ENCODE peak calls at places on chromosome 6, in five cellular contexts. Z is brain microvascular endothelial cell; D is CD4-positive, alpha-beta memory T cell; T is RWPE1; B is thyroid gland. F is an unnamed sample.

GRCh38 chr6:159555082-159555481 is 138.0 kb downstream of the SOD2 start:
- DNase-seq in Z (no peak), D (no peak), T (no peak), B (no peak), F (no peak)

GRCh38 chr6:15474196-15474595 is 188.6 kb downstream of the DTNBP1 start:
- DNase-seq in Z (no peak), D (no peak), T (no peak), B (no peak), F (no peak)

GRCh38 chr6:21914121-21914973 is 320.8 kb downstream of the SOX4 start:
- DNase-seq in Z (peak), D (no peak), T (no peak), B (peak), F (no peak)

GRCh38 chr6:33907227-33907626 is 103.4 kb upstream of the MLN start:
- DNase-seq in Z (no peak), D (no peak), T (no peak), B (no peak), F (no peak)

GRCh38 chr6:126118058-126118759 is 131.9 kb downstream of the TRMT11 start:
- DNase-seq in Z (peak), D (no peak), T (no peak), B (no peak), F (no peak)

GRCh38 chr6:52233975-52234823 is 10.1 kb downstream of the IL17F start:
- DNase-seq in Z (peak), D (no peak), T (peak), B (peak), F (no peak)

GRCh38 chr6:108578595-108579038 is 17.9 kb downstream of the FOXO3 start:
- DNase-seq in Z (peak), D (no peak), T (no peak), B (no peak), F (no peak)

GRCh38 chr6:56944651-56945050 is 10.3 kb upstream of the BEND6 start:
- DNase-seq in Z (no peak), D (no peak), T (no peak), B (no peak), F (no peak)

GRCh38 chr6:39892490-39893129 is 41.7 kb downstream of the MOCS1 start:
- DNase-seq in Z (peak), D (no peak), T (peak), B (peak), F (no peak)

GRCh38 chr6:41051873-41052272 is 1.1 kb upstream of the APOBEC2 start:
- DNase-seq in Z (no peak), D (no peak), T (no peak), B (no peak), F (no peak)

GRCh38 chr6:14231546-14232280 is 114.1 kb downstream of the CD83 start:
- DNase-seq in Z (peak), D (no peak), T (no peak), B (peak), F (no peak)

GRCh38 chr6:157952751-157953479 is 28.7 kb upstream of the SYNJ2 start:
- DNase-seq in Z (no peak), D (no peak), T (no peak), B (peak), F (no peak)

GRCh38 chr6:41965429-41966213 is 24.0 kb upstream of the CCND3 start:
- DNase-seq in Z (no peak), D (no peak), T (no peak), B (no peak), F (no peak)

GRCh38 chr6:4506806-4507205 is 269.4 kb upstream of the CDYL start:
- DNase-seq in Z (no peak), D (no peak), T (no peak), B (no peak), F (no peak)

GRCh38 chr6:31139599-31139998 is 733 bp upstream of the PSORS1C2 start:
- DNase-seq in Z (no peak), D (no peak), T (no peak), B (no peak), F (no peak)

DNA sequence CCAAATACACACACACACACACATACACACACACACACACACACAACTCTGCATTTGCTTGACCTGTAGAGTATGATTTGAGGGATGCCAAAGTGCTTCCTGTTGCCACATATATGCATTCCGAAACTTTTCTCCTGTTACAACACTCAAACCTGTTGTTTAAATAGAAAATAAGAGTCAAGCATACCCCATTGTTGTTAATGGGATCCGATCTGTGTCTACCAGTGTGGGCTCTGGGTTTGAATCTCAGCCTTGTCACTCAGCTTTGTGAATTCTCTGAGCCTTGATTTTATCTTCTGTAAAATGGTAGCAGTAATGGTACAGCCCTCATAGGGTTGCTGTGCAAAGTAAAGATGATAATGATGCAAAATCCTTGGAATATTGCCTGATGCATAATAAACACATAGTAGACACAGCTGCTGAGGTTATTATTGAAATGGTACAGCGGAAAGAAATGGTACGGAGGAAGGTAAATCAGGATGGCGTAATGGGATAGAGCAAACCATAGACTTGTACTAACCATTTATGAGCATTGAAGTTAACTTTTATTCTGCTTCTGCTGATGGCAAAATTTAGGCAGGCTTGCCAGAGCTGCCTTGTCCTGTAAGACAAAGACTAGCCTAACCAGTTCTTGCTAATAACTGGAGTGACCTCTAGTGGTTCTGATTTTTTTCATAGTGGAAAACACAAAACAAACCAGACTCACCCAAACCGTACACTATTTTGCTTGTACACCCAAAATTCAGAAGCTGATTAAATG is 113.4 kb upstream of the PHACTR1 start:
- DNase-seq in Z (peak), D (no peak), T (peak), B (peak), F (no peak)
- H3K27ac ChIP-seq in Z (no peak), D (no peak), T (no peak), B (no peak), F (no peak)

DNA sequence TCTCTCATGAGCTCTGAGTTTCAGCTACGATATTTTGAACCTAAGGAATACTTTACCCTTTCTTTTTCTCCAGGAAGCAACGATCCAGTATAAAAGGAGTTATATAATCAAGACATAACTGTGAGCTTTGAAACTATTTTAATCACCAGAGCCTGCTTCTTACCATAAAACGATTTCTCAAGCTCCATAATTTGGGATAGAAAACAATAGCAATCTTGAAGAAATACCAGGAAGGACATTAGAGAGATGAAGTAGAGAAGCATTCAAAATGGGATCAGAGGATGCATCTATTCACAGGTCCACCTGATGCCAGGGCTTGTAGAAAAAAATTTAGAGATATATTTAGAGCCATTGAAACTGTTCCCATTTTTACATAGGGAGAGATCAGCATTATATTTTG is 135.9 kb downstream of the FUT9 start:
- DNase-seq in Z (no peak), D (no peak), T (no peak), B (no peak), F (no peak)
- H3K27ac ChIP-seq in Z (no peak), D (no peak), T (no peak), B (no peak), F (no peak)

DNA sequence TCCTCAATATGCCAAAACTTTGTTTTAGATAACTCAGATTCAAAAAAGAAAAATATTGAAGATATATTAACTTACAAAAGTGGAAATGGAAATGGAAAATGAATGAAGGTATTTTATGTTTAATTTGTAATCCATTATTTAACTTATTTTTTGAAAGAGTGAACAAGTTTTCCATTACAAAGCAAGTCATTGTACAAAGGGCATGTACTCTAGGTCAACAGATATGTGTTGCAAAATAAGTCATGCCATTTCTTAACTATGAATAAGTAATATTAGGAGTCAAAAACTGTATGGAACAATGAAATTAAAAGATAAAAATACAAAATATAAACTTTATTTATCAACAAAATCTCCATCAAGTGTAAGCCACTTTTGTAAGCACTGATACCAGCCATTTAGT is 25.9 kb upstream of the DEFB113 start:
- DNase-seq in Z (no peak), D (no peak), T (no peak), B (no peak), F (no peak)
- H3K27ac ChIP-seq in Z (no peak), D (no peak), T (no peak), B (no peak), F (no peak)

DNA sequence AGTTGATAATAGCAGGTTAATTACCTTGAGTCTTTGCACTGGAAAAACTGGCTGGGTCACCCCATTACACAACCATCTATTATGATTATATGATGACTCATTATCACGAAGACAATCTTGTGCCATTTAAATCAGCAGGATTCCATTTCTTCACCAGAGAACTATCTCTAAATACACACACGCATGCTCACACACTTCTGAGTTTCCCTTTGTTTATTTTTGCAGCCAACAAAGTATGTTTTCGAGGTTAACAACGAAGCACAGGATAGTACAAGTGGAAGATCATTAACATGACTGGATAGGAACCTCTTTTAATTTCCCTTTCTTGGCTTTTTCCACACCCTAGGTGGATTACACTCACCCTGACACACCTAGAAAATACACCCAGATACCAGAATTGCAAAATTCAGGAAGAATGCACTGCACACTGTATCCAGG is 18.9 kb downstream of the PERP start:
- DNase-seq in Z (peak), D (no peak), T (peak), B (peak), F (no peak)
- H3K27ac ChIP-seq in Z (peak), D (no peak), T (no peak), B (peak), F (no peak)

GRCh38 chr6:117397536-117398227 is 28.1 kb downstream of the ROS1 start:
- DNase-seq in Z (no peak), D (no peak), T (no peak), B (no peak), F (no peak)
- H3K27ac ChIP-seq in Z (no peak), D (no peak), T (no peak), B (no peak), F (no peak)

GRCh38 chr6:71602385-71602949 is 283.9 kb upstream of the RIMS1 start:
- DNase-seq in Z (no peak), D (no peak), T (peak), B (no peak), F (no peak)
- H3K27ac ChIP-seq in Z (no peak), D (no peak), T (no peak), B (no peak), F (no peak)